ENCODE peak calls at places on chromosome 21, in eight cellular contexts. Q is BJ, H is HCT116, O is left ventricle myocardium inferior, N is fibroblast of mammary gland, X is endothelial cell, U is thoracic aorta, D is stomach. S is an unnamed sample.

GRCh38 chr21:34519013-34519412 is 7.0 kb upstream of the KCNE1 start:
- DNase-seq in O (no peak), D (no peak), N (no peak), H (no peak), U (no peak), X (no peak), Q (no peak), S (no peak)

GRCh38 chr21:44399151-44399954 is 45.9 kb downstream of the TRPM2 start:
- DNase-seq in X (no peak), H (no peak), Q (no peak), D (no peak), N (no peak), O (no peak), U (no peak), S (no peak)

GRCh38 chr21:32132911-32133310 is 145.9 kb downstream of the MIS18A start:
- DNase-seq in U (no peak), O (no peak), Q (no peak), D (no peak), H (no peak), N (no peak), X (no peak), S (no peak)

GRCh38 chr21:44941567-44941966 is 1.7 kb downstream of the SLX9 start:
- DNase-seq in N (no peak), X (no peak), U (no peak), O (no peak), H (no peak), Q (no peak), D (no peak), S (no peak)

GRCh38 chr21:34078915-34079314 is 5.5 kb downstream of the MRPS6 start:
- DNase-seq in O (no peak), H (no peak), U (no peak), X (no peak), D (no peak), Q (no peak), N (no peak), S (no peak)

GRCh38 chr21:26572668-26573381 is at the start of gene CYYR1:
- DNase-seq in Q (no peak), X (peak), D (no peak), N (no peak), H (no peak), O (peak), U (no peak), S (no peak)

GRCh38 chr21:26148071-26148470 is 22.5 kb downstream of the APP start:
- DNase-seq in O (no peak), N (no peak), X (no peak), U (no peak), H (no peak), D (no peak), Q (no peak), S (no peak)

GRCh38 chr21:45427331-45428271 is 22.6 kb downstream of the COL18A1 start:
- DNase-seq in U (peak), H (peak), X (no peak), N (peak), D (peak), O (peak), Q (peak), S (peak)

GRCh38 chr21:16406355-16406754 is 676.6 kb downstream of the USP25 start:
- DNase-seq in Q (no peak), H (no peak), U (no peak), N (no peak), O (no peak), D (no peak), X (no peak), S (no peak)

GRCh38 chr21:45325206-45326168 is 37.8 kb upstream of the POFUT2 start:
- DNase-seq in X (no peak), N (no peak), U (no peak), D (no peak), O (peak), Q (no peak), H (no peak), S (no peak)

GRCh38 chr21:45439171-45439872 is 34.4 kb downstream of the COL18A1 start:
- DNase-seq in N (peak), Q (peak), O (peak), H (peak), U (peak), X (peak), D (peak), S (peak)

GRCh38 chr21:34179204-34179935 is 106.0 kb downstream of the MRPS6 start:
- DNase-seq in Q (no peak), H (no peak), X (no peak), D (no peak), U (no peak), N (no peak), O (no peak), S (no peak)

GRCh38 chr21:33843216-33843615 is 72.4 kb downstream of the ATP5PO start:
- DNase-seq in U (no peak), H (no peak), O (no peak), X (no peak), N (no peak), D (no peak), Q (no peak), S (no peak)

GRCh38 chr21:15000076-15000475 is 64.7 kb downstream of the NRIP1 start:
- DNase-seq in U (no peak), H (no peak), Q (peak), X (no peak), N (peak), D (no peak), O (no peak), S (no peak)
- TF ChIP-seq CTCF in U (no peak), H (no peak), Q (no peak), X (no peak), N (no peak), D (no peak), O (no peak), S (no peak)

GRCh38 chr21:37642493-37642892 is 273.8 kb downstream of the KCNJ6 start:
- DNase-seq in O (no peak), H (peak), X (no peak), D (no peak), U (no peak), Q (no peak), N (no peak), S (peak)
- TF ChIP-seq CTCF in O (peak), H (peak), X (no peak), D (peak), U (no peak), Q (no peak), N (no peak), S (no peak)

DNA sequence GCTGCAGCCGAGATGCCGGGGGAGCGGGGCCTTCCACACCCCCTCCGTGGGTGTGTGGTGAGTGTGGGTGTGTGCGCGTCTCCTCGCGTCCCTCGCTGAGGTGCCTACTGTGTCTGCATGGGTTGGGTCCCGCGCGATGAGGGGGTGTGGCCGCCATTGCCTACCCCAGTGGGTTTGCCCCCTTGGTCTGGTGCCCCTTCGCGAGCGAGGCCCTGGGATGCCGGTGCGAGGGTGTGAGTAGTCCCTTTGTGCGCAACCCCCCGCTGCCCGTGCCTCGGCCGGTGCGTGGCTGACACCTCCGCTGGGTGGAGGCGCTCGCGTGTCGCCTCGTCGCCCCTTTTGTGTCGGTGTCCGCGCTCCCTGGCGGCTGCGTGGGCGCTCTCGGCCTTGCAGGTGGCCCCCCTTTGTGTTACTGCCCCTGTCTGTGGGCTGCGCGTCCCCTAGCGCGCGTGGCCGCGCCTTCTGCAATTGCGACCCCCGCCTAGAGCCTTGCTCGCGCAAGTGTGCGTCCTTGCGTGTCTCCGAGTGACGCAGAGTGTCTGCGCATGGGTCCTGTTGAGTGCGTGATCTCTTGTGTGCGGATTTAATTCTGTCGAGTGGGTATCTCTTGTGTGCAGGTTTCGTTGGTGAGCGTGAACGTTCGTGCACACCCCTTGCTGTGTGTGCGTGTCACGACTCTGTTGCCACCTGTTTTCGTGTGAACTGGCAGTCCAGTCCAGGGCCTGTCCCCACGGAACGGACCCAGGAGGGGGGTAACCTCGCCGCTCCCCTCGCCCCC is 552 bp downstream of the TTC3 start:
- DNase-seq in Q (no peak), D (peak), U (peak), N (peak), X (no peak), H (no peak), O (peak), S (peak)
- TF ChIP-seq CTCF in Q (peak), D (no peak), U (no peak), N (no peak), X (no peak), H (peak), O (peak), S (no peak)

DNA sequence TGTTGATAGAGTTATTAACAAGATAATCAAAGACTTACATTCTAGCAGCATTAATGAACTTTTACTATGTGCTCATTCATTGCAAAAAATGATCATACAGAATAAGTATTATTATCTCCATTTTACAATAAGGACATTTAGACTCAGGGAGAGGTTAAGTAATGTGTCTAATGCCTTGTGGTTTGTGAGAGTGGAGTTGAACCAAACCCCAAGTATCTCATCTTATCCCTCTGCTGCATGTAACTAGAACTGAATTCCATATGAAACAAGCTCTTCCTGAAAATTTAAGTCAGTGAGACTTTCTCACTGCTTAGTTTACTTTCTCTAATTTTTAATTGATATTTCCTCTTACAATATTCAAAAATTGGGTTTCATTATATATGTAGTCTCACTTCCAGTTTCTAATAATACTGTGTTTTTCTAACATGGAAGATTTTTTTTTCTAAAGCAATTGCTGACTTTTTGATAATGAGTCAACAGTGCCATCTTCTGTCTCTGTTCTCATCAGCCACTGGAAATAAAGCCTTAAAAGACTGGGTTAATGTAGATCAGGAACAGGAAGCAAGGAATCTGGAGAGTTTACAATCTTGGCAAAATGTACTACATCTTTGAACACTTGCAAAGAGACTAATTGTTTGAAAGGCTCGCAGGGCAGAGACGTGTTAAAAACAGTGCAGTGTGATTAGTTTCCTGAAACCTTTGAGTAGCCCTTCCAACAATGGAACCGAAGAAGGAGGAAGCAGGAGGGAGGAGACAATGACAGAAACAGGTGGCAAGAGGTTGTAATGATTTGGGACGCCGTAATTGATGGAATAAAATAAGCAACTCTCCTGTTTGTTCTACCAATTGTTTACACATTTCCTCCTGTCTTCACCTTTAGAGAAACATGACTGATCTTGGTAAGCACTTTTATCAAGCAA is 567.6 kb downstream of the MRPL39 start:
- DNase-seq in Q (no peak), N (peak), O (no peak), X (no peak), U (no peak), D (no peak), H (no peak), S (peak)
- TF ChIP-seq CTCF in Q (no peak), N (peak), O (peak), X (no peak), U (no peak), D (peak), H (no peak), S (peak)

GRCh38 chr21:31107151-31107785 is 69.0 kb upstream of the KRTAP19-8 start:
- DNase-seq in H (no peak), O (no peak), Q (no peak), D (no peak), N (no peak), U (no peak), X (no peak), S (no peak)

GRCh38 chr21:31107871-31108270 is 69.6 kb upstream of the KRTAP19-8 start:
- DNase-seq in U (no peak), H (no peak), X (no peak), D (no peak), O (no peak), Q (no peak), N (no peak), S (no peak)

GRCh38 chr21:31110430-31110829 is 72.2 kb upstream of the KRTAP19-8 start:
- DNase-seq in U (no peak), N (no peak), D (no peak), Q (no peak), O (no peak), H (no peak), X (no peak), S (no peak)

GRCh38 chr21:31111093-31111492 is 72.8 kb upstream of the KRTAP19-8 start:
- DNase-seq in X (no peak), N (no peak), U (no peak), O (no peak), D (no peak), H (no peak), Q (no peak), S (no peak)

DNA sequence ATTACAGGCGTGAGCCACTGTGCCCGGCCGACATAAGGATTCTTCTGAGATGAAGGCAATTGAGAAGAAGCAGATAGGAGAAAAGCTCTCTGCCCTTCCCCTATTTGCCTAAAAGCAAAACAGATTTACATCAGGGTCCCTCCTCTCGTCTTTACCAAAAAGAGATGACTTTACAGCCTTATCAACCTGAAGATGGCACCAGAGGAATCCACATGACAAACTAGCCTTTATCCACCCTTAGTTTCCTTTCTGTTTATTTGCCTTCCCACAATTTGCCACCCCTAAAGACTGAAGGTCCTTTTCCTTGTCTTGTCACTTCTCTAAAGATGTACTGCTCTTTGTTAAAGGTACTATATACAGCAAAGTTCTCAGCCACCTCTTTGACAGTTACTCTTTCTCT is 70.7 kb upstream of the KRTAP19-8 start:
- DNase-seq in N (peak), D (no peak), H (no peak), X (no peak), U (no peak), O (no peak), Q (no peak), S (peak)
- TF ChIP-seq CTCF in N (peak), D (no peak), H (peak), X (no peak), U (no peak), O (peak), Q (peak), S (peak)

GRCh38 chr21:43211085-43212071 is 42.6 kb downstream of the CRYAA start:
- DNase-seq in D (peak), X (no peak), U (no peak), N (no peak), Q (no peak), H (peak), O (peak), S (no peak)
- TF ChIP-seq CTCF in D (peak), X (no peak), U (no peak), N (no peak), Q (peak), H (peak), O (peak), S (no peak)